ENCODE peak calls at places on chromosomes 13 and 19, in four cellular contexts. One of them, this sample, is unnamed.

GRCh38 chr13:78193853-78194252 is 275.2 kb upstream of the EDNRB start:
- DNase-seq in NCI-H1930: no peak
- DNase-seq in NCI-H460: no peak
- DNase-seq in fibroblast of the conjunctiva: no peak
- DNase-seq in this sample: no peak

GRCh38 chr19:30447276-30447870 is 75.2 kb downstream of the ZNF536 start:
- DNase-seq in NCI-H1930: no peak
- DNase-seq in fibroblast of the conjunctiva: peak
- DNase-seq in NCI-H460: no peak
- DNase-seq in this sample: no peak

GRCh38 chr13:39836038-39836437 is 180.6 kb downstream of the COG6 start:
- DNase-seq in NCI-H460: no peak
- DNase-seq in NCI-H1930: no peak
- DNase-seq in fibroblast of the conjunctiva: no peak
- DNase-seq in this sample: no peak

GRCh38 chr19:1699998-1700732 is 47.8 kb upstream of the TCF3 start:
- DNase-seq in NCI-H460: no peak
- DNase-seq in NCI-H1930: no peak
- DNase-seq in fibroblast of the conjunctiva: no peak
- DNase-seq in this sample: no peak

GRCh38 chr13:40969169-40969901 is 49.8 kb downstream of the ELF1 start:
- DNase-seq in NCI-H460: no peak
- DNase-seq in fibroblast of the conjunctiva: no peak
- DNase-seq in NCI-H1930: no peak
- DNase-seq in this sample: no peak

GRCh38 chr19:10286803-10287737 is at the start of gene ICAM4:
- DNase-seq in NCI-H1930: no peak
- DNase-seq in NCI-H460: no peak
- DNase-seq in fibroblast of the conjunctiva: no peak
- DNase-seq in this sample: no peak

GRCh38 chr19:3250675-3251074 is 26.2 kb downstream of the CELF5 start:
- DNase-seq in NCI-H1930: no peak
- DNase-seq in NCI-H460: no peak
- DNase-seq in fibroblast of the conjunctiva: no peak
- DNase-seq in this sample: no peak

GRCh38 chr13:38607136-38607535 is 79.7 kb upstream of the FREM2 start:
- DNase-seq in NCI-H1930: no peak
- DNase-seq in NCI-H460: no peak
- DNase-seq in fibroblast of the conjunctiva: no peak
- DNase-seq in this sample: no peak

GRCh38 chr19:13794388-13794751 is 873 bp upstream of the ZSWIM4 start:
- DNase-seq in NCI-H1930: no peak
- DNase-seq in NCI-H460: no peak
- DNase-seq in fibroblast of the conjunctiva: peak
- DNase-seq in this sample: no peak

GRCh38 chr13:66656050-66656449 is 574.1 kb downstream of the PCDH9 start:
- DNase-seq in fibroblast of the conjunctiva: no peak
- DNase-seq in NCI-H460: no peak
- DNase-seq in NCI-H1930: no peak
- DNase-seq in this sample: no peak

GRCh38 chr19:42423462-42424344 is 3.5 kb downstream of the LIPE start:
- DNase-seq in NCI-H460: peak
- DNase-seq in fibroblast of the conjunctiva: peak
- DNase-seq in NCI-H1930: peak
- DNase-seq in this sample: peak

GRCh38 chr19:2428027-2428690 is 773 bp upstream of the TIMM13 start:
- DNase-seq in NCI-H1930: no peak
- DNase-seq in fibroblast of the conjunctiva: no peak
- DNase-seq in NCI-H460: no peak
- DNase-seq in this sample: no peak

GRCh38 chr19:8004723-8005513 is 523 bp downstream of the ELAVL1 start:
- DNase-seq in fibroblast of the conjunctiva: no peak
- DNase-seq in NCI-H1930: peak
- DNase-seq in NCI-H460: no peak
- DNase-seq in this sample: no peak

GRCh38 chr13:38641164-38641948 is 45.5 kb upstream of the FREM2 start:
- DNase-seq in NCI-H1930: no peak
- DNase-seq in fibroblast of the conjunctiva: no peak
- DNase-seq in NCI-H460: no peak
- DNase-seq in this sample: no peak

GRCh38 chr19:17482877-17483604 is 12.7 kb downstream of the SLC27A1 start:
- DNase-seq in fibroblast of the conjunctiva: no peak
- DNase-seq in NCI-H460: no peak
- DNase-seq in NCI-H1930: no peak
- DNase-seq in this sample: no peak

GRCh38 chr19:21202865-21203494 is 61.1 kb downstream of the ZNF431 start:
- DNase-seq in fibroblast of the conjunctiva: no peak
- DNase-seq in NCI-H1930: no peak
- DNase-seq in NCI-H460: no peak
- DNase-seq in this sample: no peak

GRCh38 chr19:45164577-45165335 is 4.0 kb upstream of the NKPD1 start:
- DNase-seq in NCI-H460: no peak
- DNase-seq in NCI-H1930: no peak
- DNase-seq in fibroblast of the conjunctiva: peak
- DNase-seq in this sample: no peak

GRCh38 chr19:29665215-29665825 is at the start of gene PLEKHF1:
- DNase-seq in NCI-H460: peak
- DNase-seq in fibroblast of the conjunctiva: no peak
- DNase-seq in NCI-H1930: peak
- DNase-seq in this sample: peak

GRCh38 chr19:15372470-15372869 is 7.1 kb downstream of the AKAP8 start:
- DNase-seq in NCI-H1930: no peak
- DNase-seq in fibroblast of the conjunctiva: no peak
- DNase-seq in NCI-H460: no peak
- DNase-seq in this sample: no peak

GRCh38 chr13:77387607-77388200 is 60.8 kb upstream of the MYCBP2 start:
- DNase-seq in NCI-H460: no peak
- DNase-seq in NCI-H1930: no peak
- DNase-seq in fibroblast of the conjunctiva: no peak
- DNase-seq in this sample: no peak

GRCh38 chr13:91632071-91632470 is 233.7 kb downstream of the GPC5 start:
- DNase-seq in NCI-H460: no peak
- DNase-seq in NCI-H1930: no peak
- DNase-seq in fibroblast of the conjunctiva: no peak
- DNase-seq in this sample: no peak

GRCh38 chr13:44906230-44906629 is 83.0 kb downstream of the NUFIP1 start:
- DNase-seq in NCI-H1930: no peak
- DNase-seq in fibroblast of the conjunctiva: no peak
- DNase-seq in NCI-H460: no peak
- DNase-seq in this sample: no peak

GRCh38 chr19:4507150-4507452 is 11.2 kb downstream of the PLIN4 start:
- DNase-seq in NCI-H460: no peak
- DNase-seq in fibroblast of the conjunctiva: no peak
- DNase-seq in NCI-H1930: no peak
- DNase-seq in this sample: no peak

GRCh38 chr13:59915252-59915651 is 248.5 kb downstream of the DIAPH3 start:
- DNase-seq in fibroblast of the conjunctiva: no peak
- DNase-seq in NCI-H1930: no peak
- DNase-seq in NCI-H460: no peak
- DNase-seq in this sample: no peak

GRCh38 chr19:16867211-16867610 is 21.6 kb upstream of the F2RL3 start:
- DNase-seq in NCI-H460: no peak
- DNase-seq in fibroblast of the conjunctiva: no peak
- DNase-seq in NCI-H1930: no peak
- DNase-seq in this sample: no peak

GRCh38 chr19:39834287-39834841 is 402 bp upstream of the DYRK1B start:
- DNase-seq in NCI-H1930: no peak
- DNase-seq in fibroblast of the conjunctiva: no peak
- DNase-seq in NCI-H460: no peak
- DNase-seq in this sample: no peak

GRCh38 chr13:50589139-50589538 is 254.4 kb downstream of the DLEU7 start:
- DNase-seq in NCI-H1930: no peak
- DNase-seq in fibroblast of the conjunctiva: peak
- DNase-seq in NCI-H460: no peak
- DNase-seq in this sample: no peak